ENCODE peak calls at places on chromosomes 5 and 9, in eight cellular contexts. H is pancreas, V is cardiac fibroblast, E is endothelial cell of umbilical vein, F is OCI-LY7, B is astrocyte, G is WERI-Rb-1, J is esophagus squamous epithelium. Y is an unnamed sample.

GRCh38 chr5:106849266-106849665 is 821.5 kb downstream of the EFNA5 start:
- DNase-seq in F (no peak), E (no peak), V (no peak), B (no peak), H (no peak), J (no peak), G (no peak), Y (no peak)

GRCh38 chr5:169107316-169107715 is 193.6 kb downstream of the SLIT3 start:
- DNase-seq in E (no peak), J (no peak), F (no peak), V (peak), H (no peak), B (peak), G (no peak), Y (no peak)

GRCh38 chr5:59873113-59873512 is 20.4 kb downstream of the PDE4D start:
- DNase-seq in J (no peak), V (peak), F (no peak), H (no peak), G (no peak), B (peak), E (no peak), Y (no peak)

GRCh38 chr5:84383816-84384603 is 670 bp downstream of the EDIL3 start:
- DNase-seq in F (no peak), E (peak), V (peak), B (peak), J (no peak), G (peak), H (no peak), Y (no peak)

GRCh38 chr9:107213080-107213479 is 70.0 kb upstream of the RAD23B start:
- DNase-seq in G (no peak), J (no peak), E (no peak), H (no peak), F (no peak), B (no peak), V (no peak), Y (no peak)

GRCh38 chr5:13878357-13878756 is 66.1 kb downstream of the DNAH5 start:
- DNase-seq in V (no peak), F (no peak), B (no peak), J (no peak), E (no peak), H (no peak), G (no peak), Y (no peak)

GRCh38 chr5:157571357-157571827 is 4.2 kb downstream of the ADAM19 start:
- DNase-seq in B (peak), F (peak), V (peak), J (no peak), E (no peak), H (no peak), G (no peak), Y (peak)

GRCh38 chr9:38162332-38162985 is 93.4 kb upstream of the SHB start:
- DNase-seq in V (no peak), B (no peak), E (no peak), H (no peak), G (no peak), F (no peak), J (no peak), Y (no peak)

GRCh38 chr5:96758621-96759020 is 49.1 kb downstream of the ERAP1 start:
- DNase-seq in V (no peak), F (no peak), G (no peak), E (no peak), H (no peak), J (no peak), B (peak), Y (no peak)

GRCh38 chr9:74804018-74804385 is 83.7 kb downstream of the TRPM6 start:
- DNase-seq in F (no peak), E (peak), B (no peak), J (no peak), G (no peak), H (no peak), V (no peak), Y (no peak)

GRCh38 chr5:52452098-52452497 is 335.6 kb upstream of the ITGA1 start:
- DNase-seq in V (no peak), G (no peak), J (no peak), F (no peak), B (no peak), H (no peak), E (no peak), Y (no peak)

GRCh38 chr9:127392166-127392565 is 4.8 kb upstream of the SLC2A8 start:
- DNase-seq in G (no peak), H (no peak), E (no peak), F (no peak), B (no peak), V (no peak), J (no peak), Y (no peak)

DNA sequence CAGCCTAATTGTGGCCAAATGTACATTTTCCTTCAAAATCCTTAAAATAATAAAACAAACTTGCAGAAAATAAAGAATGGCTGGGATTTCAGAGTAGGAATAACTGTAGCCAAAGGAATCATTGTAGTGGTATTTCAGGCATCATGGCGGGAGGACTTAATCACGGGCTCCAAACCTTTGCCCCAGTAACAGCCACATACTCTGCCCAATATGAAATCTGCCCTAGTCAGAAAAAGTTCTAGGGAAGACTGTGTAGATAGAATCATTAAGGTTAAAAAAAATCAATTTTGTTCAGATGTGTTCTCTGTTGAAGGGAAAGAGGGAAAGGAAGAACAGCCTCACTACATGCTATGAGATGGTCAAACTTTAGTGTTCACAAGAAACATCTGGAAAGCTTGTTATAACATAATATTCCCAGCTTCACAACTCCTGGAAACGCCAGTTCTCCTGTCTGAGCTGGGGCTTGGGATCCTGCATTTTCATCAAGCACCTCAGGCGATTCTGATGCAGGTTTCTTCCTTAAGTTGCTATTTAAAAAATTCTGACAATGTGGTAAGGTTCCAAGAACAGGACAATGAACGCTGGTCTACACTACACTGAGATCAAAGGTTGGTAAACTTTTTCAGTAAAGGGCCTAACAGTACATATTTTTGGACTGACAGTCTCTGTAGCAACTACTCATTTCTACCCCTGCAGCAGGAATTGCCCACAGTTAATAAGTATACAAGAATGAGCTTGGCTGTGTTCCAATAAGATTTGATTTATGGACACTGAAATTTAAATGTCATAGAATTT is 87.9 kb downstream of the CEMIP2 start:
- DNase-seq in E (peak), F (no peak), V (peak), G (no peak), H (no peak), B (peak), J (no peak), Y (no peak)
- H3K4me3 ChIP-seq in E (no peak), F (no peak), V (no peak), G (no peak), H (no peak), B (no peak), J (no peak), Y (no peak)

DNA sequence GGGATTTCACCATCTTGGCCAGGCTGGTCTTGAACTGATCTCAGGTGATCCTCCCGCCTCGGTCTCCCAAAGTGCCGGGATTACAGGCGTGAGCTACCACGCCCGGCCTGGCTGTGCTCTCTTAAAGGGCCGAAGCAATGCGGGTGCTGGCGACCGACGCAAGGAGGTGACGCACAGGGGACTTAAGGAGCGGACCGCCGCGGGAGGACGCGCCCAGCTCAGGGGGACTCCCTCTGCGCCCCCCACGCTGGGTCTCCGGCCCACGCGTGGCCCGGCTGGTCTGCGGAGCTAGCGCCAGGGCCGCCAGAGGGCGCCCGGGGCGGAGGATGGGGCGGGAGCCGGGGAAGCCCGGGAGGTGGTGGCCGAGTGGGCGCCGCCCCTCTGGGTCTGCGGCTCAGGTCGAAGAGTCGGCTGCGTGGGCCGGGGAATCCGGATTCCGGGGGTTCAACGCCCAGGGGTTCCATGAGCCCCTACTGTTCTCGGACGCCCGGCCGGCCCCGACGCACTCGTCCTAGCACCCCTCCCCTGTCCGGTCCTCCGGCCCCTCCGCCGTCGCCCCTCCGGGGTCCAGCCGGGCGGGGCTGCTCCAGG is 502 bp upstream of the CERCAM start:
- DNase-seq in G (peak), B (no peak), F (peak), E (peak), V (peak), H (peak), J (no peak), Y (peak)
- TF ChIP-seq CTCF in G (peak), B (peak), F (peak), E (peak), V (peak), H (peak), J (peak), Y (peak)

GRCh38 chr9:100428871-100429654 is 2.1 kb downstream of the MSANTD3 start:
- DNase-seq in E (peak), B (peak), J (no peak), F (no peak), V (peak), G (no peak), H (no peak), Y (no peak)
- H3K4me3 ChIP-seq in E (peak), B (peak), J (no peak), F (no peak), V (peak), G (no peak), H (no peak), Y (no peak)

GRCh38 chr5:112918679-112919078 is 3.3 kb downstream of the REEP5 start:
- DNase-seq in E (no peak), H (no peak), G (no peak), J (no peak), V (no peak), F (no peak), B (no peak), Y (no peak)

GRCh38 chr5:112914584-112914983 is 7.4 kb downstream of the REEP5 start:
- DNase-seq in V (no peak), J (no peak), F (no peak), G (no peak), H (no peak), B (peak), E (no peak), Y (no peak)

GRCh38 chr5:112918136-112918535 is 3.9 kb downstream of the REEP5 start:
- DNase-seq in B (no peak), G (no peak), J (no peak), E (no peak), F (no peak), H (no peak), V (no peak), Y (no peak)

GRCh38 chr5:112915831-112916230 is 6.2 kb downstream of the REEP5 start:
- DNase-seq in H (no peak), F (no peak), B (no peak), G (no peak), V (no peak), J (no peak), E (no peak), Y (no peak)

GRCh38 chr5:112917453-112918005 is 4.5 kb downstream of the REEP5 start:
- DNase-seq in F (peak), J (no peak), E (no peak), B (no peak), H (no peak), G (peak), V (no peak), Y (no peak)
- TF ChIP-seq CTCF in F (peak), J (no peak), E (peak), B (peak), H (no peak), G (peak), V (peak), Y (peak)

DNA sequence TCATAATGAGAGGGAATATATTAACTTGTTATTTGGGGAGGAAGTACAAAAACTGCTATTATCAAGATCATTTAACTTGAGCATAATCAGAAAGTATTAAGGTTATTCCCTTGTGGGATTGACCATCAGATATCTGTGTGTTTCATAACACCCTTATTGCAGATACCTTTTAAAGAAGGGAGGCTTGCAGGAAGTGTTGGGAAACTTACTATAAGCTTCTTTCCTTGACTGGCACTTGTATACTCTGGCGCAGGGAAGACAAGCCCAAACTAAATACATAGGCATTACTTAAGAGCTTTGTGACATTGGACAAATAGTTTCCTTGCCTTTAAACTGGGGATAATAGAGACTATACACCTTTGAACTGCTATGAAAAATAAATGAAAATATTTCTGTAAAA is 50.9 kb downstream of the PIK3R1 start:
- DNase-seq in E (no peak), G (no peak), F (no peak), J (no peak), V (no peak), B (no peak), H (no peak), Y (no peak)
- H3K4me3 ChIP-seq in E (no peak), G (no peak), F (no peak), J (no peak), V (no peak), B (no peak), H (no peak), Y (no peak)

Y was measured in GM12864.